ENCODE peak calls at places on chromosomes 7 and 10, in four cellular contexts. D is GM12878, G is HepG2, L is H1. A is an unnamed sample.

GRCh38 chr7:95596183-95597135 is at the start of gene PDK4:
- DNase-seq in L (peak), G (no peak), D (no peak), A (peak)

GRCh38 chr7:150360682-150361058 is 8.0 kb upstream of the REPIN1 start:
- DNase-seq in L (no peak), G (no peak), D (no peak), A (no peak)

GRCh38 chr10:27659786-27660185 is 85.8 kb downstream of the MKX start:
- DNase-seq in L (no peak), G (no peak), D (no peak), A (no peak)

GRCh38 chr10:30812018-30812851 is 182.7 kb upstream of the LYZL2 start:
- DNase-seq in D (no peak), G (no peak), L (no peak), A (no peak)

GRCh38 chr7:131203291-131203976 is 124.2 kb upstream of the MKLN1 start:
- DNase-seq in D (no peak), L (no peak), G (no peak), A (no peak)

GRCh38 chr7:28070311-28071055 is 110.1 kb downstream of the JAZF1 start:
- DNase-seq in D (no peak), G (no peak), L (no peak), A (no peak)

GRCh38 chr7:157900011-157900410 is 563.2 kb downstream of the DNAJB6 start:
- DNase-seq in D (no peak), L (no peak), G (no peak), A (no peak)

GRCh38 chr10:47027812-47028260 is 116.6 kb downstream of the PTPN20 start:
- DNase-seq in G (no peak), D (no peak), L (peak), A (no peak)

GRCh38 chr10:49174261-49174925 is 13.8 kb downstream of the TMEM273 start:
- DNase-seq in D (no peak), G (no peak), L (peak), A (no peak)

GRCh38 chr10:105243381-105243780 is 602.3 kb downstream of the SORCS3 start:
- DNase-seq in G (no peak), L (no peak), D (no peak), A (no peak)

GRCh38 chr10:121574519-121575170 is 23.6 kb downstream of the FGFR2 start:
- DNase-seq in D (no peak), G (no peak), L (no peak), A (no peak)

GRCh38 chr10:122280156-122280555 is 9.1 kb downstream of the BTBD16 start:
- DNase-seq in G (no peak), L (no peak), D (no peak), A (no peak)

GRCh38 chr7:14902589-14902963 is at the start of gene DGKB:
- DNase-seq in D (no peak), L (peak), G (no peak), A (no peak)

GRCh38 chr10:13634207-13634606 is 47.4 kb downstream of the PRPF18 start:
- DNase-seq in D (no peak), L (no peak), G (no peak), A (no peak)

GRCh38 chr10:13632879-13633437 is 46.2 kb downstream of the PRPF18 start:
- DNase-seq in L (peak), G (no peak), D (no peak), A (no peak)

GRCh38 chr10:13631594-13631993 is 44.8 kb downstream of the PRPF18 start:
- DNase-seq in L (no peak), D (no peak), G (no peak), A (no peak)

GRCh38 chr10:13633689-13634088 is 46.9 kb downstream of the PRPF18 start:
- DNase-seq in D (no peak), G (no peak), L (no peak), A (no peak)

DNA sequence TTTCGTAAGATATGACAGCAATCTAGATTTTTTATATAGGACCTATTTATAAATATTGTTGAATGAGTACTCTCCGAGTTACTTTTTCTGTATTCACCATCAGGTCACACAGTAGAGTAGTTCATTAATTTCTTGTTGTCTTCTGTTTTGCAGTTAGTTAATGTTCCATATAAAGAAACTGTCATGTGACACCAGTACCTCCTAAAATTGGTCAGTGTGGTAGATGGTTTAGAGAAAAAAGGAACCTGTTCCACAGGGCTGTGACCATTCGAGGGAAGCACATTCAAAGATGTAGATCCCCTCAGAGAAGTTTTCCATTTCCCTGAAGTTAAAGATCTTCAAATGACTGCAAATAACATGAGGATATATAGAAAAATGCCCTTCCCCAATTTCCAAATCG is 45.6 kb downstream of the PRPF18 start:
- DNase-seq in L (no peak), D (no peak), G (no peak), A (no peak)
- H3K9ac ChIP-seq in L (no peak), D (no peak), G (no peak), A (no peak)

GRCh38 chr10:102918817-102919236 is 733 bp downstream of the CNNM2 start:
- DNase-seq in D (no peak), L (no peak), G (peak), A (no peak)
- TF ChIP-seq SUZ12 in D (no peak), L (no peak), G (no peak), A (no peak)

GRCh38 chr10:44965651-44966097 is 6.1 kb downstream of the RASSF4 start:
- DNase-seq in L (peak), G (no peak), D (no peak), A (no peak)
- TF ChIP-seq YY1 in L (no peak), G (no peak), D (peak), A (no peak)

DNA sequence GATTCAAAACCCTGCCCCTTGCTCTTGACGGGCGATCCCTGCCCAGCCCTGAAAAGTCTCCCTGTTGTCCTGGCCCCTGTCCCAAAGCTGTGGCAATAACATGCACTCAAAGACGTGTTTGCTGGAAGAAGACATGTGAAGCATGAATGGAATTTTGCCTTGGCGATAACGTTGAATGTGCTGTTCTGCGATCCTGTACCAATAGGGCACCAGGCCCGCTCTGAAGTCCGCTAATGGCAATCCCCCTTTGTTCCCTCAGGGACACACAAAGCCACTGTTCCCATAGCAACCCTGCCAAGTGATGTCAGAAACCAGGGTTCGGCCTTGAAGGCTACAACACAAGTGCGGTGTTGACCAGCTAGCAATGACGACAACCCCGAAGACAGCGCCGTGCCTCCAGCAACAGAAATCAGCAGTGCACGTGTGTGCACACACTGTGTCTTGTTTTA is 284.6 kb downstream of the KLF6 start:
- DNase-seq in G (peak), L (peak), D (no peak), A (no peak)
- H3K9ac ChIP-seq in G (no peak), L (no peak), D (no peak), A (no peak)

DNA sequence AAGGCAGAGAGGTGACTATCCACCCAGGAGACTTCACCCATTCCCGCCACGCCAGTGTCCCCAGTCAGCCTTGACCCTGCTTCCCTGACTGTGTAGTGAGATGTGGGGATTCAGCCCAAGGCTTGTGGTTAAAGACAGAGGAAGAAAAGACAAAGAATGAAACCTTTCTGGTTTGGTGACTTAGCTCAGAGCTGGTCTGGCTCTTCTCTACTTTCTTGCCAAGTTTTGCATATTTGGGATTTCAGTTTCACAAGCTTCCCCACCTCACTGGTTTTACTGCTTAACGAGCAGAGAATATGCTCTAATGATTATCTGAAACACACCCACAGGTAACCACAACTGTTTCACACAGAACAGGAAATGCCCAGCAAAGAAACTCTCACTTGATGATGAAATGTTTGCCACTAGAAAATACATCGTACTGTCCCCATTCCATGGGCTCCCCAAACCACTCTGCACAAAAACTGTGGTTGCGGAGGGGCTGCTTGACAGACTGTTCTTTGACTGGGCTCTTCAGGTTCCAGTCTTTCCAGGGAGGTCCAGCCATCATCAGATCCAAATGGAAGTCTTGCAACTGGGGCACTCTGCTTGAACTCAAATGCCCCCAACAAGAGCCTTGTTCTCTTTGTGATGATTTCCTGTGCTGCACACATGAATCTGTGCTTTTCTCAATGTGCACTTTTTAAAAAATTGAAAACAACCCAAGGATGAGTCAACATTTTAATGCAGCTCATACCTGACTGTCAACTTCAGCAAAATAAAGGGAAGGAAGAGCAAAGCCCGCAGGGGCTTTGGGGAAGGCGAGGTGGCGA is 95.5 kb downstream of the CTBP2 start:
- DNase-seq in D (peak), G (no peak), L (no peak), A (no peak)
- TF ChIP-seq SUZ12 in D (no peak), G (no peak), L (no peak), A (no peak)

GRCh38 chr7:129865932-129866214 is 86.9 kb downstream of the UBE2H start:
- DNase-seq in D (no peak), L (no peak), G (no peak), A (no peak)

GRCh38 chr7:129866251-129866650 is 86.5 kb downstream of the UBE2H start:
- DNase-seq in L (no peak), G (no peak), D (no peak), A (no peak)

GRCh38 chr7:129865093-129865931 is 87.4 kb downstream of the UBE2H start:
- DNase-seq in L (no peak), G (no peak), D (no peak), A (no peak)

GRCh38 chr7:129862672-129863071 is 90.1 kb downstream of the UBE2H start:
- DNase-seq in D (no peak), G (no peak), L (no peak), A (no peak)

DNA sequence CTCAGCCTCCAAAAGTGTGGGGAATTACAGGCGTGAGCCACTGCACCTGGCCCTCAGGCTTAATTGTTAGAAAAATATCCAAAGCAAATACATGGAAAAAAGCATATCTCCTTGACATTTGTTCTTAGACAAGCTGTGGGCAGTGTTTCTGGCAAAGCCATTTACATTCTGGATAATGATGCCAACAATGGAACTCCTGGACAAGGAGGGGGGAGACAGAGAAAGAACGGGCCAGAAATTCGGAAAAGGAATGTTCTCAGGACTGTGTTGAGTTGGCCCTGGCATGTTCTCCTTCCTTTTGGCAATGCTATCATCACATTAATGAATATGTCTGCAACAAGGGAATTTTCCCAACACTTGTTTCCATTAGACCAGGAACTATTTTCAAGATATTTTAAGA is 88.7 kb downstream of the UBE2H start:
- DNase-seq in G (no peak), D (no peak), L (no peak), A (no peak)
- TF ChIP-seq YY1 in G (no peak), D (no peak), L (no peak), A (no peak)

DNA sequence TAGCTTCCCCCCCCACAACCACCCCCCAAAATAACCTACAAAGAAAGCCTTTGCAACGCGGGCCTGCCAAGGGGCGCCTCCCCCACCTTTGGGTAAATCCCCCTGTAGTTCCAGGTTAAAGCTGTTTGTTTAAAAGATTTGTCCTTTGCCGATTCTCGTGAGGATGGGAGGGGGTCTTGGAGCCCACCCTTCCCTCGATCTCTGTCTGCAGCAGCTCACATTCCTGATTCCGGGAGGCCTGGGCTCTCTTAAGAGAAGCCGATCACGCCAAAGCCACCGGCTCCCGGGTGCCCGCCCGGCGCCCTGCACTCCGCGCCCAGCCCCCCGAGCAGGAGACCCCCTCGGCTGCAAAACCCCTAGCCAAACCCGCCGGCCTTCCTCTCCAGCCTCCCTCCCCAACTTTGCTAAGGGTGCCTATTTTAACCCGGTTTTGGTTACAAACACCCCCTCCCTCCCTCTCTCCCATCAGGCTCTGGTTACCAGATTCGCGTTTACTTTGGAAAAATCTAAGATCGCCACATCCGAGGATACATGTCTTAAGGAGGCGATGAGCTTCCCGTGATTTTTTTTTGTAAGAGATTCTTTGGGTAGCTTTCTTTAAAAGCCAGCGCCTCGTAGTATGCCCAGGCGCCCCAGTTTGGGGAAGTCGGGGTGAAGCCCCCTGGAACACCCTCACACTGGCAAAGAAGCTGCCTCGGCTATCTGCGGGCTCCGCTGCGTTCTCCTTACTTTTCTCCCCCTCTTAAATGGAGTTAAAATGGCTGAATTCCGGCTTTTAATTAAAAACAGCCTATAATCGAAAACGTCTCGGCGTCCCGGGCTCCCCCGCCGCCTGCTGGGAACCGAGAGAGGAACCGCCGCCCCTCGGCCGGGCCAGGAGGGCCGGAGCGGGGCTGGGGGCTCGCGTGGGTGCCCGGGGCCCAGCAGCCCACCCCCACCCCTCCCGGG is 1.0 kb downstream of the TNRC18 start:
- DNase-seq in L (peak), D (no peak), G (peak), A (no peak)
- H3K9ac ChIP-seq in L (no peak), D (no peak), G (peak), A (peak)

GRCh38 chr7:137609500-137609899 is 237.3 kb downstream of the DGKI start:
- DNase-seq in G (no peak), D (no peak), L (no peak), A (no peak)
- TF ChIP-seq SUZ12 in G (no peak), D (no peak), L (no peak), A (no peak)

A was measured in NT2/D1.